ENCODE peak calls at places on chromosomes 7 and 10, in eight cellular contexts. P, F, S, W, Q, H, M and G are unnamed samples. For H3K4me1, the result is how much of the 10 kb centered on the place peaks cover.

GRCh38 chr7:133355325-133355708 is 102.4 kb downstream of the EXOC4 start:
- DNase-seq in P (no peak), F (no peak), S (no peak), W (no peak), Q (peak), H (peak), M (no peak), G (no peak)

GRCh38 chr10:33509231-33509871 is 174.9 kb upstream of the NRP1 start:
- DNase-seq in P (no peak), F (peak), S (no peak), W (peak), Q (peak), H (peak), M (peak), G (peak)

GRCh38 chr7:114370177-114370576 is 44.4 kb upstream of the FOXP2 start:
- DNase-seq in P (no peak), F (no peak), S (no peak), W (no peak), Q (no peak), H (no peak), M (no peak), G (no peak)

GRCh38 chr10:75028748-75029147 is 82.7 kb upstream of the SAMD8 start:
- DNase-seq in P (no peak), F (no peak), S (no peak), W (no peak), Q (no peak), H (no peak), M (no peak), G (no peak)

GRCh38 chr7:94908204-94909022 is 1.0 kb downstream of the PPP1R9A start:
- DNase-seq in P (peak), F (peak), S (peak), W (no peak), Q (peak), H (no peak), M (peak), G (no peak)

GRCh38 chr10:4088354-4089066 is 303.5 kb upstream of the KLF6 start:
- DNase-seq in P (no peak), F (no peak), S (no peak), W (no peak), Q (no peak), H (no peak), M (no peak), G (no peak)

GRCh38 chr10:4501306-4501705 is 324.7 kb upstream of the AKR1E2 start:
- DNase-seq in P (no peak), F (no peak), S (no peak), W (no peak), Q (no peak), H (peak), M (no peak), G (no peak)

GRCh38 chr10:17784701-17785100 is 24.4 kb upstream of the MRC1 start:
- DNase-seq in P (no peak), F (no peak), S (no peak), W (no peak), Q (peak), H (peak), M (no peak), G (no peak)

GRCh38 chr10:114083040-114083439 is 39.4 kb downstream of the ADRB1 start:
- DNase-seq in P (no peak), F (peak), S (no peak), W (no peak), Q (no peak), H (no peak), M (no peak), G (no peak)

GRCh38 chr10:110430369-110431273 is 67.1 kb upstream of the DUSP5 start:
- DNase-seq in P (no peak), F (peak), S (peak), W (no peak), Q (no peak), H (no peak), M (peak), G (peak)

GRCh38 chr10:73182568-73182967 is 14.6 kb downstream of the FAM149B1 start:
- DNase-seq in P (no peak), F (no peak), S (no peak), W (no peak), Q (peak), H (peak), M (no peak), G (no peak)

GRCh38 chr7:117231047-117231359 is 91.9 kb downstream of the WNT2 start:
- DNase-seq in P (no peak), F (no peak), S (no peak), W (no peak), Q (no peak), H (no peak), M (no peak), G (no peak)

GRCh38 chr7:157881062-157881771 is 544.4 kb downstream of the DNAJB6 start:
- DNase-seq in P (no peak), F (no peak), S (peak), W (no peak), Q (no peak), H (no peak), M (no peak), G (no peak)
- H3K27ac ChIP-seq in P (no peak), F (no peak), S (no peak), W (no peak), Q (no peak), H (no peak), M (no peak), G (no peak)

GRCh38 chr10:124035306-124035927 is 58.0 kb downstream of the CHST15 start:
- DNase-seq in P (no peak), F (no peak), S (peak), W (no peak), Q (no peak), H (no peak), M (no peak), G (no peak)

GRCh38 chr10:124032982-124033886 is 60.2 kb downstream of the CHST15 start:
- DNase-seq in P (no peak), F (no peak), S (peak), W (no peak), Q (peak), H (peak), M (no peak), G (no peak)

GRCh38 chr10:124035928-124036558 is 57.4 kb downstream of the CHST15 start:
- DNase-seq in P (peak), F (peak), S (peak), W (no peak), Q (no peak), H (no peak), M (peak), G (peak)

GRCh38 chr10:124036746-124037145 is 56.7 kb downstream of the CHST15 start:
- DNase-seq in P (no peak), F (no peak), S (peak), W (no peak), Q (no peak), H (no peak), M (no peak), G (no peak)

GRCh38 chr10:124033887-124034218 is 59.5 kb downstream of the CHST15 start:
- DNase-seq in P (peak), F (peak), S (peak), W (no peak), Q (peak), H (no peak), M (no peak), G (no peak)
- H3K4me1 ChIP-seq in P (under half), F (under half), S (half or more), W (under half), Q (under half), H (under half), M (under half), G (under half)

DNA sequence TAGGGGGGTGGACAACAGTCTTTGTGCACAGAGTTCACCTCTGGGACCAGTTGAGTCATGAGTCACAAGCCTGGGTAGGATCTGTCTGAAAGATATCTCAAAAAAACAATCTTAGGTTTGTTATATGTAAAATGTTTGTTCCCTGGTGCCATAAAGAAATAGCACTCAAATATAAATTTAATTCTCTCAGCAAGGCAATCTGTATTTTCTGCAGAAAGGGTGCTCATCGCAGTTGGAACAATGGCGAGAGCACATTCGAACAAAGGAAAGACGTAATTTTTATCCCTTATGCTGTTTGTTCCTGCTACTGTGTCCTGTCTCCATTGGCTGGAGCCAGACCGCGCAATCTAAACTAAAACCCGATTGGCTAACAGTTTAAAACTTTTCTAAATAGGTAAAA is 63.7 kb downstream of the GALNT11 start:
- DNase-seq in P (no peak), F (no peak), S (no peak), W (no peak), Q (no peak), H (no peak), M (no peak), G (no peak)
- H3K27ac ChIP-seq in P (no peak), F (no peak), S (no peak), W (no peak), Q (no peak), H (no peak), M (no peak), G (no peak)

DNA sequence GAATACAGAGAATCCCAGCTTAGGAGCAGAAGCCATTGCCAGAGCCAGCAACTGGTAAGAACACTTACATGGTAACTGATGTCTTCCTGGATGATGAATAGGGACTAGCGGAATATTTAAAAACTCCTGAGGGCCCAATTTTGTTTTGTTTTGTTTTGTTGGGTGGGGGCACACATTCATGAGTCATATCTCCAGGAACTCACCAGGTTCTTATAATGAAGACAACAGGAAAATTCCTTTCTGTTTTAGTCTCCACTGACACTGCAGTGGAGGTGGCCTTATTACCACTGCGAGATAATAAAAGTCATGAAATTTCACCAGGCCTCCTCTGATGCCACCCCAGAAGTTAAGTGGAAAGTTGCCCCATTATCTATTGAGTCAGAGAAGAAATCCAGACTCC is 6.6 kb upstream of the CUZD1 start:
- DNase-seq in P (no peak), F (no peak), S (no peak), W (no peak), Q (no peak), H (no peak), M (no peak), G (no peak)
- H3K4me1 ChIP-seq in P (under half), F (under half), S (under half), W (under half), Q (under half), H (under half), M (under half), G (under half)